ENCODE peak calls at places on chromosomes 3 and 15, in ten cellular contexts. One of them, this sample, is unnamed.

GRCh38 chr3:113277886-113278598 is 66.7 kb downstream of the BOC start:
- DNase-seq in SJCRH30: no peak
- DNase-seq in psoas muscle: no peak
- DNase-seq in body of pancreas: no peak
- DNase-seq in foreskin keratinocyte: no peak
- DNase-seq in HL-60: no peak
- DNase-seq in astrocyte: no peak
- DNase-seq in CD8-positive, alpha-beta T cell: no peak
- DNase-seq in upper lobe of right lung: no peak
- DNase-seq in pancreas: no peak
- DNase-seq in this sample: no peak

GRCh38 chr15:64274541-64274940 is 81.4 kb downstream of the CSNK1G1 start:
- DNase-seq in SJCRH30: no peak
- DNase-seq in psoas muscle: no peak
- DNase-seq in body of pancreas: no peak
- DNase-seq in foreskin keratinocyte: no peak
- DNase-seq in HL-60: no peak
- DNase-seq in astrocyte: no peak
- DNase-seq in CD8-positive, alpha-beta T cell: no peak
- DNase-seq in upper lobe of right lung: no peak
- DNase-seq in pancreas: no peak
- DNase-seq in this sample: no peak

GRCh38 chr3:9028134-9028533 is 64.9 kb upstream of the RAD18 start:
- DNase-seq in SJCRH30: peak
- DNase-seq in psoas muscle: peak
- DNase-seq in body of pancreas: peak
- DNase-seq in foreskin keratinocyte: no peak
- DNase-seq in HL-60: no peak
- DNase-seq in astrocyte: peak
- DNase-seq in CD8-positive, alpha-beta T cell: no peak
- DNase-seq in upper lobe of right lung: peak
- DNase-seq in pancreas: peak
- DNase-seq in this sample: peak

GRCh38 chr3:154188846-154189245 is 67.7 kb downstream of the ARHGEF26 start:
- DNase-seq in SJCRH30: no peak
- DNase-seq in psoas muscle: no peak
- DNase-seq in body of pancreas: no peak
- DNase-seq in foreskin keratinocyte: no peak
- DNase-seq in HL-60: no peak
- DNase-seq in astrocyte: no peak
- DNase-seq in CD8-positive, alpha-beta T cell: no peak
- DNase-seq in upper lobe of right lung: no peak
- DNase-seq in pancreas: no peak
- DNase-seq in this sample: no peak

GRCh38 chr15:44801797-44802196 is 65.5 kb downstream of the TRIM69 start:
- DNase-seq in SJCRH30: no peak
- DNase-seq in psoas muscle: no peak
- DNase-seq in body of pancreas: no peak
- DNase-seq in foreskin keratinocyte: no peak
- DNase-seq in HL-60: no peak
- DNase-seq in astrocyte: no peak
- DNase-seq in CD8-positive, alpha-beta T cell: no peak
- DNase-seq in upper lobe of right lung: no peak
- DNase-seq in pancreas: no peak
- DNase-seq in this sample: no peak

GRCh38 chr3:168048414-168049330 is 47.1 kb downstream of the GOLIM4 start:
- DNase-seq in SJCRH30: no peak
- DNase-seq in psoas muscle: no peak
- DNase-seq in body of pancreas: no peak
- DNase-seq in foreskin keratinocyte: no peak
- DNase-seq in HL-60: peak
- DNase-seq in astrocyte: no peak
- DNase-seq in CD8-positive, alpha-beta T cell: no peak
- DNase-seq in upper lobe of right lung: no peak
- DNase-seq in pancreas: no peak
- DNase-seq in this sample: no peak

GRCh38 chr15:37104413-37105392 is 4.4 kb upstream of the MEIS2 start:
- DNase-seq in SJCRH30: peak
- DNase-seq in psoas muscle: no peak
- DNase-seq in body of pancreas: no peak
- DNase-seq in foreskin keratinocyte: no peak
- DNase-seq in HL-60: no peak
- DNase-seq in astrocyte: no peak
- DNase-seq in CD8-positive, alpha-beta T cell: no peak
- DNase-seq in upper lobe of right lung: no peak
- DNase-seq in pancreas: no peak
- DNase-seq in this sample: no peak

GRCh38 chr3:156382458-156383346 is 172.2 kb downstream of the SSR3 start:
- DNase-seq in SJCRH30: peak
- DNase-seq in psoas muscle: no peak
- DNase-seq in body of pancreas: peak
- DNase-seq in foreskin keratinocyte: no peak
- DNase-seq in HL-60: peak
- DNase-seq in astrocyte: no peak
- DNase-seq in CD8-positive, alpha-beta T cell: no peak
- DNase-seq in upper lobe of right lung: no peak
- DNase-seq in pancreas: no peak
- DNase-seq in this sample: no peak

GRCh38 chr3:151813777-151814176 is at the start of gene AADAC:
- DNase-seq in SJCRH30: no peak
- DNase-seq in psoas muscle: no peak
- DNase-seq in body of pancreas: no peak
- DNase-seq in foreskin keratinocyte: no peak
- DNase-seq in HL-60: no peak
- DNase-seq in astrocyte: no peak
- DNase-seq in CD8-positive, alpha-beta T cell: no peak
- DNase-seq in upper lobe of right lung: no peak
- DNase-seq in pancreas: no peak
- DNase-seq in this sample: no peak

GRCh38 chr3:112121577-112122547 is 11.2 kb downstream of the GCSAM start:
- DNase-seq in SJCRH30: no peak
- DNase-seq in psoas muscle: no peak
- DNase-seq in body of pancreas: no peak
- DNase-seq in foreskin keratinocyte: no peak
- DNase-seq in HL-60: no peak
- DNase-seq in astrocyte: no peak
- DNase-seq in CD8-positive, alpha-beta T cell: no peak
- DNase-seq in upper lobe of right lung: no peak
- DNase-seq in pancreas: no peak
- DNase-seq in this sample: no peak

GRCh38 chr3:17111556-17111955 is 226.8 kb downstream of the PLCL2 start:
- DNase-seq in SJCRH30: no peak
- DNase-seq in psoas muscle: no peak
- DNase-seq in body of pancreas: no peak
- DNase-seq in foreskin keratinocyte: peak
- DNase-seq in HL-60: no peak
- DNase-seq in astrocyte: peak
- DNase-seq in CD8-positive, alpha-beta T cell: no peak
- DNase-seq in upper lobe of right lung: no peak
- DNase-seq in pancreas: no peak
- DNase-seq in this sample: no peak

GRCh38 chr3:138673641-138674040 is 65.1 kb downstream of the FAIM start:
- DNase-seq in SJCRH30: no peak
- DNase-seq in psoas muscle: no peak
- DNase-seq in body of pancreas: no peak
- DNase-seq in foreskin keratinocyte: peak
- DNase-seq in HL-60: no peak
- DNase-seq in astrocyte: peak
- DNase-seq in CD8-positive, alpha-beta T cell: no peak
- DNase-seq in upper lobe of right lung: no peak
- DNase-seq in pancreas: no peak
- DNase-seq in this sample: no peak

GRCh38 chr3:58237238-58237939 is at the start of gene ABHD6:
- DNase-seq in SJCRH30: peak
- DNase-seq in psoas muscle: peak
- DNase-seq in body of pancreas: peak
- DNase-seq in foreskin keratinocyte: peak
- DNase-seq in HL-60: peak
- DNase-seq in astrocyte: peak
- DNase-seq in CD8-positive, alpha-beta T cell: peak
- DNase-seq in upper lobe of right lung: peak
- DNase-seq in pancreas: peak
- DNase-seq in this sample: peak

GRCh38 chr3:52358362-52358940 is 42.3 kb downstream of the DNAH1 start:
- DNase-seq in SJCRH30: no peak
- DNase-seq in psoas muscle: peak
- DNase-seq in body of pancreas: no peak
- DNase-seq in foreskin keratinocyte: no peak
- DNase-seq in HL-60: no peak
- DNase-seq in astrocyte: no peak
- DNase-seq in CD8-positive, alpha-beta T cell: no peak
- DNase-seq in upper lobe of right lung: no peak
- DNase-seq in pancreas: no peak
- DNase-seq in this sample: no peak

GRCh38 chr3:138173769-138174420 is 826 bp downstream of the DBR1 start:
- DNase-seq in SJCRH30: no peak
- DNase-seq in psoas muscle: no peak
- DNase-seq in body of pancreas: no peak
- DNase-seq in foreskin keratinocyte: no peak
- DNase-seq in HL-60: no peak
- DNase-seq in astrocyte: no peak
- DNase-seq in CD8-positive, alpha-beta T cell: no peak
- DNase-seq in upper lobe of right lung: no peak
- DNase-seq in pancreas: no peak
- DNase-seq in this sample: no peak

GRCh38 chr15:78712797-78713515 is 71.9 kb upstream of the CHRNB4 start:
- DNase-seq in SJCRH30: no peak
- DNase-seq in psoas muscle: no peak
- DNase-seq in body of pancreas: no peak
- DNase-seq in foreskin keratinocyte: no peak
- DNase-seq in HL-60: no peak
- DNase-seq in astrocyte: no peak
- DNase-seq in CD8-positive, alpha-beta T cell: no peak
- DNase-seq in upper lobe of right lung: no peak
- DNase-seq in pancreas: no peak
- DNase-seq in this sample: no peak

GRCh38 chr3:179175358-179175757 is 27.2 kb downstream of the PIK3CA start:
- DNase-seq in SJCRH30: no peak
- DNase-seq in psoas muscle: no peak
- DNase-seq in body of pancreas: no peak
- DNase-seq in foreskin keratinocyte: no peak
- DNase-seq in HL-60: no peak
- DNase-seq in astrocyte: peak
- DNase-seq in CD8-positive, alpha-beta T cell: no peak
- DNase-seq in upper lobe of right lung: no peak
- DNase-seq in pancreas: no peak
- DNase-seq in this sample: no peak

DNA sequence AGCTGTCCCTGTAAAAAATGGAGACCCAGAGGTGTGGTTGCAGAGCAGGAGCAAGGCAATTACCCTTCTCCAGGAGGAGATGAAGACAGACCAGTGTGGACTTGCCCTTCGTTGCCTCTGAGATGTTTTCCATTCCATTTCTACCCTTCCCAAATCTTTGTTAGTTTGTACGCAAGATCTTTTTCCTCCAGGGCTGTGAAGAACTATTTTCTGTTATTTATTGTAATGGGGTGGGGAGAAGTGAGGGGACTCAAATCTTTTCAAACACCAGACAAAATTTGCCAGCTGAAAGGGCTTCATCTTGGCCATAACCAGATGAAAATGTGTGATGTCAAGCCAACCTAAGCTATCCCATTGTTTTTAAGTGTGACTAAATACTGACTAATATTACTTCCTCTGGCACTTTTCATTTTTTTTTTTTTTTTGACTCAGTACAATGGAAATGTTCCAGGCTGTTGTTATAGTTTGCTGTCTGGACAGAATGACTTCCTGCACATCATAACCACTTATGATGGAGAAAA is 271.3 kb upstream of the TPRG1 start:
- DNase-seq in SJCRH30: no peak
- DNase-seq in psoas muscle: no peak
- DNase-seq in body of pancreas: no peak
- DNase-seq in foreskin keratinocyte: peak
- DNase-seq in HL-60: no peak
- DNase-seq in astrocyte: peak
- DNase-seq in CD8-positive, alpha-beta T cell: no peak
- DNase-seq in upper lobe of right lung: no peak
- DNase-seq in pancreas: no peak
- DNase-seq in this sample: no peak
- H3K27ac ChIP-seq in SJCRH30: no peak
- H3K27ac ChIP-seq in psoas muscle: no peak
- H3K27ac ChIP-seq in body of pancreas: no peak
- H3K27ac ChIP-seq in foreskin keratinocyte: peak
- H3K27ac ChIP-seq in HL-60: no peak
- H3K27ac ChIP-seq in astrocyte: peak
- H3K27ac ChIP-seq in CD8-positive, alpha-beta T cell: no peak
- H3K27ac ChIP-seq in upper lobe of right lung: peak
- H3K27ac ChIP-seq in pancreas: no peak
- H3K27ac ChIP-seq in this sample: no peak

GRCh38 chr15:58726867-58727266 is 22.6 kb downstream of the ADAM10 start:
- DNase-seq in SJCRH30: no peak
- DNase-seq in psoas muscle: no peak
- DNase-seq in body of pancreas: no peak
- DNase-seq in foreskin keratinocyte: no peak
- DNase-seq in HL-60: no peak
- DNase-seq in astrocyte: no peak
- DNase-seq in CD8-positive, alpha-beta T cell: no peak
- DNase-seq in upper lobe of right lung: no peak
- DNase-seq in pancreas: no peak
- DNase-seq in this sample: no peak
- H3K27ac ChIP-seq in SJCRH30: no peak
- H3K27ac ChIP-seq in psoas muscle: no peak
- H3K27ac ChIP-seq in body of pancreas: no peak
- H3K27ac ChIP-seq in foreskin keratinocyte: no peak
- H3K27ac ChIP-seq in HL-60: no peak
- H3K27ac ChIP-seq in astrocyte: no peak
- H3K27ac ChIP-seq in CD8-positive, alpha-beta T cell: no peak
- H3K27ac ChIP-seq in upper lobe of right lung: no peak
- H3K27ac ChIP-seq in pancreas: no peak
- H3K27ac ChIP-seq in this sample: no peak

DNA sequence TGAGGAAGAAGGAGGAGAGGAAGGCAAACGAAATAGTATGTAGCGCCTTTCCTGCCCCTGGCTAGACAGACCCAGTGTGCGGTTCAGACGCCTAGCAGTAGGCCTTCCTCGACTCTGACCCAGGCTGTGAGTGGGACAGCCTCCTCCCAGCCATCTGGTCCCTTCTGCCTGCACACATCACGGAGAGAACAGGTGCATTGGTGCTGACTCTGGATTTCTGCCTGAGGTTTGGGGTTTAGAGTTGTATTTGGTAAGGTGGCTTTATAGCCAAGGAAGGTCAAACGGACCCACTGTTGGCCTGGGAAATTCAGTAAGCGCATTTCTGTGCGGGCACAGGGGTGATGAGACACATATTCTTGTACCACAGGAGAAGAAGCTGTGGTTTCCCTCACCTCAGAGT is 143.4 kb downstream of the CHDH start:
- DNase-seq in SJCRH30: no peak
- DNase-seq in psoas muscle: no peak
- DNase-seq in body of pancreas: no peak
- DNase-seq in foreskin keratinocyte: no peak
- DNase-seq in HL-60: peak
- DNase-seq in astrocyte: no peak
- DNase-seq in CD8-positive, alpha-beta T cell: no peak
- DNase-seq in upper lobe of right lung: no peak
- DNase-seq in pancreas: no peak
- DNase-seq in this sample: no peak
- H3K27ac ChIP-seq in SJCRH30: no peak
- H3K27ac ChIP-seq in psoas muscle: no peak
- H3K27ac ChIP-seq in body of pancreas: no peak
- H3K27ac ChIP-seq in foreskin keratinocyte: no peak
- H3K27ac ChIP-seq in HL-60: peak
- H3K27ac ChIP-seq in astrocyte: no peak
- H3K27ac ChIP-seq in CD8-positive, alpha-beta T cell: no peak
- H3K27ac ChIP-seq in upper lobe of right lung: no peak
- H3K27ac ChIP-seq in pancreas: no peak
- H3K27ac ChIP-seq in this sample: no peak

GRCh38 chr3:25259871-25260270 is 168.2 kb upstream of the RARB start:
- DNase-seq in SJCRH30: no peak
- DNase-seq in psoas muscle: no peak
- DNase-seq in body of pancreas: no peak
- DNase-seq in foreskin keratinocyte: no peak
- DNase-seq in HL-60: no peak
- DNase-seq in astrocyte: no peak
- DNase-seq in CD8-positive, alpha-beta T cell: no peak
- DNase-seq in upper lobe of right lung: no peak
- DNase-seq in pancreas: no peak
- DNase-seq in this sample: no peak
- H3K27ac ChIP-seq in SJCRH30: no peak
- H3K27ac ChIP-seq in psoas muscle: no peak
- H3K27ac ChIP-seq in body of pancreas: no peak
- H3K27ac ChIP-seq in foreskin keratinocyte: no peak
- H3K27ac ChIP-seq in HL-60: no peak
- H3K27ac ChIP-seq in astrocyte: no peak
- H3K27ac ChIP-seq in CD8-positive, alpha-beta T cell: no peak
- H3K27ac ChIP-seq in upper lobe of right lung: no peak
- H3K27ac ChIP-seq in pancreas: no peak
- H3K27ac ChIP-seq in this sample: no peak